ENCODE peak calls at places on chromosome 10, in five cellular contexts. N is upper lobe of left lung, P is GM12878, X is K562, R is HepG2. D is an unnamed sample.

GRCh38 chr10:99369551-99369950 is 40.4 kb downstream of the CNNM1 start:
- ATAC-seq in N (no peak), P (no peak), X (no peak), R (no peak), D (no peak)

GRCh38 chr10:17744395-17744841 is 7.6 kb upstream of the TMEM236 start:
- ATAC-seq in N (no peak), P (no peak), X (no peak), R (no peak), D (peak; percentile 49)

GRCh38 chr10:74640134-74640533 is 186.3 kb upstream of the KAT6B start:
- ATAC-seq in N (no peak), P (peak; percentile 82), X (no peak), R (no peak), D (no peak)

GRCh38 chr10:103884681-103885139 is 29.3 kb upstream of the SH3PXD2A start:
- ATAC-seq in N (peak; percentile 60), P (peak; percentile 78), X (peak; percentile 91), R (peak; percentile 89), D (peak; percentile 44)

GRCh38 chr10:33735463-33735862 is 401.0 kb upstream of the NRP1 start:
- ATAC-seq in N (no peak), P (peak; percentile 55), X (no peak), R (no peak), D (no peak)

GRCh38 chr10:61159253-61159652 is 215.3 kb upstream of the RHOBTB1 start:
- ATAC-seq in N (no peak), P (no peak), X (no peak), R (no peak), D (no peak)

GRCh38 chr10:96666738-96667137 is 53.6 kb downstream of the PIK3AP1 start:
- ATAC-seq in N (no peak), P (peak; percentile 85), X (no peak), R (no peak), D (no peak)

GRCh38 chr10:98619446-98619845 is 172.7 kb upstream of the HPS1 start:
- ATAC-seq in N (no peak), P (no peak), X (no peak), R (no peak), D (no peak)

GRCh38 chr10:119301397-119301796 is 94.0 kb downstream of the GRK5 start:
- ATAC-seq in N (peak; percentile 49), P (no peak), X (no peak), R (no peak), D (peak; percentile 24)

GRCh38 chr10:78214931-78215330 is 181.3 kb downstream of the RPS24 start:
- ATAC-seq in N (no peak), P (no peak), X (no peak), R (no peak), D (peak; percentile 14)

GRCh38 chr10:69571618-69572158 is 1.5 kb downstream of the NEUROG3 start:
- ATAC-seq in N (no peak), P (no peak), X (no peak), R (no peak), D (no peak)

GRCh38 chr10:68153473-68154210 is 44.4 kb downstream of the MYPN start:
- ATAC-seq in N (peak; percentile 76), P (peak; percentile 40), X (no peak), R (peak; percentile 84), D (peak; percentile 76)

GRCh38 chr10:113000876-113001598 is 51.0 kb downstream of the TCF7L2 start:
- ATAC-seq in N (peak; percentile 69), P (no peak), X (no peak), R (peak; percentile 17), D (peak; percentile 87)

GRCh38 chr10:50437248-50437647 is 185.9 kb upstream of the ASAH2 start:
- ATAC-seq in N (peak; percentile 15), P (peak; percentile 32), X (peak; percentile 16), R (no peak), D (no peak)

GRCh38 chr10:73819025-73819424 is 7.6 kb upstream of the NDST2 start:
- ATAC-seq in N (no peak), P (no peak), X (no peak), R (no peak), D (no peak)

GRCh38 chr10:33208166-33208565 is 126.3 kb downstream of the NRP1 start:
- ATAC-seq in N (no peak), P (no peak), X (no peak), R (no peak), D (no peak)

GRCh38 chr10:111435871-111436270 is 359.0 kb downstream of the ADRA2A start:
- ATAC-seq in N (no peak), P (no peak), X (no peak), R (no peak), D (no peak)

GRCh38 chr10:133356953-133357292 is 896 bp downstream of the FUOM start:
- ATAC-seq in N (no peak), P (peak; percentile 30), X (no peak), R (peak; percentile 1), D (no peak)

GRCh38 chr10:14474656-14475055 is 143.9 kb upstream of the FRMD4A start:
- ATAC-seq in N (no peak), P (no peak), X (no peak), R (no peak), D (no peak)

GRCh38 chr10:37700886-37701780 is 156.3 kb downstream of the ZNF248 start:
- ATAC-seq in N (no peak), P (no peak), X (peak; percentile 67), R (peak; percentile 65), D (no peak)

GRCh38 chr10:125698599-125698998 is 15.6 kb upstream of the TEX36 start:
- ATAC-seq in N (no peak), P (peak; percentile 20), X (no peak), R (peak; percentile 70), D (no peak)

DNA sequence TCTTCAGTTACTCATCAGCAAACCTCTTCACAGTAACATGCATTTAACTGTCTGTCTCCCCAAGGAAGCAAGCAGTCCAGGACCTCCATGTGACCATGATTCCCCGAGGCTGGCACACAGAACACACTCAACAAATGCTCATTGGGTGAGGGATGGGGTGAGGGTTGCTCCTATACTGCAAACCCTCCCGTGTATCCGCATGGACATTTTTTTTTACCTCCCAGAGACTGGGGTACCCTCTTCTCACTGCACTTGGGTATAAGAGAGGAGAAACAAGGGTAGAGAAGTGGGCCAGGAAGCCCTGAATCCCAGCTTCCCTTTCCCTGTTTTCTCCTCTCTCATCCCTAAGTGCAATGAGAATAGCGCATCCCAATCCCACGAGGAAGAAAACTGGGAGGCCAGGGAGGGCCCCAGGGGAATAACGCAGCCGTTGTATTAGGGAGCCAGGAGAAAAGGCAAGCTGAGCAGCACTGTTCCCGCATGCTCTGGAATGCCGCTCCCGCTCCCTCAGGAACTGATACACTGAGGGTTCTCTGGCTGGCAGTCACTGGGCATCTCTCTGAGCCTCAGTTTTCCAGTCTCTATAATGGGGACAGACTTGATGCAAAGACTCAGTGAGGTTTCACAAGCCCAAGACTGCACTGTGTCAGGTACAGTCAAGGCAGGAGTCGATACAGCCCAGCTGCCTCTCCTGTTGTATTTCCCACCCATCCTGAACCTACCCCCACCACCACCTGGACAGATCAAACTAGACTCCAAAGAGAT is 134.6 kb downstream of the GRID1 start:
- ATAC-seq in N (no peak), P (no peak), X (no peak), R (no peak), D (no peak)
- TF ChIP-seq EP300 in N (no peak), P (no peak), X (no peak), R (no peak), D (no peak)

DNA sequence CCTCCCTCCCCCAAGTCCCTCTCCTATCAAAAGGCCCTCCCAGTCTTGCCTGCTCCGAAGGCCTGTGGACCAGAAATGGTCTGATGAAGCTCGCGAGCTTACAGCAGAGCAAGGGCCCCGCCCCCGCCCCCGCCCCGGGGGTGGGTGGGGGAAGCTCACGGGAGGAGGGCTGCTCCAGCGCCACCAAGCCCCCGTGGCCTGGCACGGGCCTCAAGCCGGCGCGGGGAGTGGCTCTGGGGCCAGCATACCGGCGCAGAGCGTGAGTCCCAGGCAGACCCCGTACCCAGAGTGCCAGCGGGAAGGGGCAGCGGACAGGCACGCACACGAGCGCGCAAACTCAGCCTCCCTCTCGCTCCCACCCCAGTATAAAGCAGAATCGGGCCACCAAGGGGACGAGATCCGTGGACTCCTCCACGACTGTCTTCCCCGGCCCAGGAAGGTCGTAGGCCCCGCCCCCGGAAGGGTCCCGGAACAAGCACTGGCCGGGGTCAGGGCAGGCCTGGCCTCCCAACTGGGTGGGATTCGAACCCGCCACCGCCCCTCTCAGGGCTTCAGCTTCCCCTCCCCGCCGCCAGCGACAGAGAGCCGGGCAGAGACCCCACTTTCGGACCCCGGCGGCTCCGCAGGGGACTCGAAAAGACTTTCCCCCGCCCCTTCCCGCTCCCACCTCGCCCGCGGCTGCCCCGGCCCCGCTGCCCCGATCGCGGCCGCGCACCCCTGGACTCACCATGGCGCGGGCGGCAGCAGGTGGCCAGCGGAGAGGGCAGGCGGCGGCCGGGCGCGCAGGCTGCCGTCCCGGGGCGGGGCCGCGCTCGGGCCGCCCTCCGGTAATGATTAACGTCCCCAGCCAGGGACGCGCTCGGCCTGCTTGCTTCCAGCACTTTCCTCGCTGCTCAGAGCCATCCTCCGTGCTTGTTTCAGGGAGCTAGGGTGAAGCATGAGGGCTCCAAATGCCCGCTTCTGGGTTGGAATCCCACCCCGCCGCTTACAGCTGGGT is at the start of gene PCBD1:
- ATAC-seq in N (peak; percentile 90), P (peak; percentile 93), X (peak; percentile 95), R (peak; percentile 90), D (peak; percentile 90)
- TF ChIP-seq POLR2AphosphoS5 in N (peak; percentile 35), P (no peak), X (no peak), R (peak; percentile 62), D (peak; percentile 47)

GRCh38 chr10:505459-505858 is 184.0 kb downstream of the DIP2C start:
- ATAC-seq in N (no peak), P (no peak), X (no peak), R (no peak), D (no peak)

GRCh38 chr10:507355-507699 is 182.1 kb downstream of the DIP2C start:
- ATAC-seq in N (no peak), P (no peak), X (no peak), R (no peak), D (no peak)

GRCh38 chr10:504806-505205 is 184.7 kb downstream of the DIP2C start:
- ATAC-seq in N (no peak), P (no peak), X (no peak), R (no peak), D (no peak)

GRCh38 chr10:507908-508444 is 181.5 kb downstream of the DIP2C start:
- ATAC-seq in N (no peak), P (no peak), X (no peak), R (no peak), D (no peak)

DNA sequence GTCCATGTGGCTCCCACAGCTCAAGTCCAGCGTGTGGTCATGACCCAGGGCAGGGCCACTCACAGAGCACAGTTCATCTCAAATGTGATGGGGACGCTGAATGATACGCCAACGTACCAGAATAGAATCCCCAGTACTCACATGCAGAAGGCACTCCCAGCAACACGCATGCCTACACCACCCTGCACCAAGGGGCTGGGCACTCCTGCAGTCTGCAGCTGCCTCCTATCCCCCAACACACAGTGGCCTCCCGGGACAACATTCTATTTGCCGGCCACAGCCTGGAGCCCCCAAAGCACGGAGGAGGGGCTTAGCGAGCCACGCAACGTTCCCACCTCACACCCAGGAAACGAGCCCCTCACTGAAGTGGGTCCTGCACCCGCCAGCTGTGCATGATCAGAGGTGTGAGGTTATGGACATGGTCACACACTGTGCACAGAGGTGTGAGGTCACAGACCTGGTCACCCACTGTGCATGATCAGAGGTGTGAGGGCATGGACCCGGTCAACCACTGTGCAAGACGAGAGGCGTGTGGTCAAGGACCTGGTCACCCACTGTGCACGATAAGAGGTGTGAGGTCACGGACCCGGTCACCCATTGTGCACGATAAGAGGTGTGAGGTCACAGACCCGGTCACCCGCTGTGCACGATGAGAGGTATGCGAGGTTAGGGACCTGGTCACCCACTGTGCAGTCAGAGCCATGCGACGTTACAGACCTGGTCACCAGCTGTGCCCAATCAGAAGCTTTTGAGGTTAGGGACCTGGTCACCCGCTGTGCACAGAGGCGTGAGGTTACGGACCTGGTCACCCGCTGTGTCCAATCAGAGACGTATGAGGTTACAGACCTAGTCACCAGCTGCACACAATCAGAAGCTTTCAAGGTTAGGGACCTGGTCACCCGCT is 182.8 kb downstream of the DIP2C start:
- ATAC-seq in N (no peak), P (no peak), X (no peak), R (no peak), D (no peak)
- TF ChIP-seq EP300 in N (no peak), P (no peak), X (no peak), R (no peak), D (no peak)

GRCh38 chr10:117796394-117796793 is 250.3 kb downstream of the RAB11FIP2 start:
- ATAC-seq in N (no peak), P (no peak), X (no peak), R (no peak), D (no peak)
- TF ChIP-seq POLR2AphosphoS5 in N (no peak), P (no peak), X (no peak), R (no peak), D (no peak)

D was measured in gastroesophageal sphincter.